ENCODE peak calls at places on chromosomes 16 and 17, in six cellular contexts. Y is GM19239; K is activated naive CD4-positive, alpha-beta T cell; R is sciatic nerve; P is activated CD4-positive, alpha-beta T cell treated with anti-CD3 and anti-CD28 coated beads, Interleukin-2, amount 50 U/mL, for 4 hours; G is psoas muscle. T is an unnamed sample.

GRCh38 chr16:8519179-8519578 is 71.1 kb downstream of the TMEM114 start:
- DNase-seq in Y (no peak), K (no peak), R (no peak), P (no peak), G (no peak), T (no peak)

GRCh38 chr17:4161179-4161559 is 18.2 kb downstream of the CYB5D2 start:
- DNase-seq in Y (no peak), K (no peak), R (no peak), P (no peak), G (peak; percentile 85), T (peak; percentile 95)

GRCh38 chr17:4152471-4152870 is 9.5 kb downstream of the CYB5D2 start:
- DNase-seq in Y (no peak), K (no peak), R (no peak), P (no peak), G (no peak), T (peak; percentile 67)

GRCh38 chr17:42891539-42892152 is 9.0 kb upstream of the G6PC1 start:
- DNase-seq in Y (no peak), K (no peak), R (no peak), P (no peak), G (peak; percentile 70), T (peak; percentile 50)

GRCh38 chr17:82380860-82381702 is 9.5 kb downstream of the UTS2R start:
- DNase-seq in Y (no peak), K (no peak), R (no peak), P (no peak), G (no peak), T (peak; percentile 15)

GRCh38 chr17:30378191-30378796 is 433 bp upstream of the CPD start:
- DNase-seq in Y (no peak), K (peak; percentile 48), R (peak; percentile 63), P (peak; percentile 46), G (peak; percentile 59), T (peak; percentile 27)

GRCh38 chr17:61869138-61869537 is 5.8 kb upstream of the BRIP1 start:
- DNase-seq in Y (no peak), K (no peak), R (no peak), P (no peak), G (no peak), T (no peak)

GRCh38 chr16:87538594-87538993 is 45.8 kb upstream of the ZCCHC14 start:
- DNase-seq in Y (no peak), K (no peak), R (no peak), P (no peak), G (no peak), T (peak; percentile 47)

GRCh38 chr17:74777884-74778490 is 1.8 kb upstream of the NAT9 start:
- DNase-seq in Y (no peak), K (no peak), R (no peak), P (no peak), G (no peak), T (no peak)

T was measured in iris pigment epithelial cell.